ENCODE peak calls at places on chromosomes 12 and 14, in nine cellular contexts. S is transverse colon, Z is GM12892, V is erythroblast, C is esophagus squamous epithelium, I is HCT116, H is IMR-90, D is A549, B is suprapubic skin. R is an unnamed sample.

GRCh38 chr14:71803539-71804260 is 128.5 kb upstream of the RGS6 start:
- DNase-seq in S (no peak), Z (no peak), V (no peak), C (no peak), I (peak), H (peak), D (peak), B (no peak), R (no peak)

GRCh38 chr12:75913502-75914110 is 118.0 kb downstream of the PHLDA1 start:
- DNase-seq in S (no peak), Z (no peak), V (no peak), C (no peak), I (no peak), H (no peak), D (no peak), B (no peak), R (no peak)

GRCh38 chr12:49937639-49938300 is 12.8 kb upstream of the AQP2 start:
- DNase-seq in S (no peak), Z (no peak), V (no peak), C (no peak), I (no peak), H (peak), D (no peak), B (no peak), R (no peak)

GRCh38 chr12:96502477-96502876 is 13.1 kb downstream of the CFAP54 start:
- DNase-seq in S (peak), Z (no peak), V (peak), C (no peak), I (no peak), H (no peak), D (no peak), B (no peak), R (no peak)

GRCh38 chr12:75954076-75954475 is 77.5 kb downstream of the PHLDA1 start:
- DNase-seq in S (no peak), Z (no peak), V (peak), C (no peak), I (peak), H (peak), D (peak), B (no peak), R (peak)

GRCh38 chr12:6469609-6470374 is 685 bp downstream of the VAMP1 start:
- DNase-seq in S (no peak), Z (no peak), V (no peak), C (no peak), I (no peak), H (no peak), D (no peak), B (no peak), R (no peak)

GRCh38 chr12:54217774-54218221 is 29.0 kb upstream of the SMUG1 start:
- DNase-seq in S (peak), Z (peak), V (peak), C (no peak), I (no peak), H (no peak), D (no peak), B (peak), R (no peak)

GRCh38 chr14:59363545-59364226 is 101.5 kb downstream of the GPR135 start:
- DNase-seq in S (no peak), Z (no peak), V (no peak), C (no peak), I (no peak), H (peak), D (no peak), B (no peak), R (no peak)

GRCh38 chr12:97235102-97235501 is 227.5 kb upstream of the RMST start:
- DNase-seq in S (no peak), Z (no peak), V (no peak), C (no peak), I (no peak), H (no peak), D (no peak), B (no peak), R (no peak)

GRCh38 chr12:122081697-122082221 is 3.2 kb downstream of the MLXIP start:
- DNase-seq in S (peak), Z (no peak), V (peak), C (no peak), I (no peak), H (peak), D (no peak), B (peak), R (peak)

GRCh38 chr14:21070083-21070609 is at the start of gene ARHGEF40:
- DNase-seq in S (peak), Z (no peak), V (peak), C (no peak), I (no peak), H (peak), D (peak), B (no peak), R (peak)
- TF ChIP-seq POLR2A in S (peak), Z (no peak), V (no peak), C (no peak), I (no peak), H (no peak), D (no peak), B (no peak), R (peak)

GRCh38 chr12:127146991-127147718 is 1119.8 kb upstream of the TMEM132C start:
- DNase-seq in S (no peak), Z (no peak), V (no peak), C (no peak), I (no peak), H (no peak), D (no peak), B (no peak), R (no peak)
- TF ChIP-seq POLR2A in S (no peak), Z (no peak), V (no peak), C (no peak), I (no peak), H (no peak), D (no peak), B (no peak), R (no peak)

GRCh38 chr12:4280351-4281163 is 7.0 kb downstream of the CCND2 start:
- DNase-seq in S (peak), Z (no peak), V (no peak), C (no peak), I (no peak), H (no peak), D (no peak), B (no peak), R (no peak)
- TF ChIP-seq POLR2A in S (no peak), Z (peak), V (no peak), C (no peak), I (no peak), H (no peak), D (no peak), B (no peak), R (no peak)

GRCh38 chr12:28770329-28770728 is 378.7 kb upstream of the FAR2 start:
- DNase-seq in S (peak), Z (no peak), V (no peak), C (no peak), I (no peak), H (no peak), D (no peak), B (no peak), R (no peak)

GRCh38 chr12:28771961-28772360 is 377.1 kb upstream of the FAR2 start:
- DNase-seq in S (no peak), Z (no peak), V (no peak), C (no peak), I (no peak), H (no peak), D (no peak), B (no peak), R (no peak)

GRCh38 chr12:28766398-28766797 is 382.7 kb upstream of the FAR2 start:
- DNase-seq in S (no peak), Z (no peak), V (no peak), C (no peak), I (no peak), H (no peak), D (no peak), B (no peak), R (no peak)

DNA sequence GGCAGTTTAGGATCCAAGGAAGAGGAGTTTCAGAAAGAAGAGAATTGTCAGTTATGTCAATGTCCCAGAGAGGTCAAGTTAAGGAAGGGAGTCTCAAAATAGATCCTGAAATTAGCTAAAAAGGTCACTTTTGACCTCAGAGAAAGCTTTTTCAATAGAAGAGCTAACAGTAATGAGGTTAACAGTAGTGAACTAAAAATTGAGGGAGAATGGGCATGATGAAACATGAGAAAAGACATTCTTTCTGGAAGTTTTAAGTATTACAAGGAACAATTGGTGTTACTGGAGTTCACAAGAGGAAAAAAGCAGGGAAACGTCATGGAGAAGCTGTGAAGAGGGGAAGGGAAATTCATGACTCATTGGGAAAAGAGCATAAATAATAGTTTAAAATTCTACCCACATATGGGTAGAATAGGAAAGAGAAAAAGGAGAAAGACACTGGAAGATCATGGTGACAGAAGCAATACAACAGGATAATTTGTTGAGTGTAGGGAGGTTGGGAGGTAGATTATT is 381.2 kb upstream of the FAR2 start:
- DNase-seq in S (no peak), Z (no peak), V (no peak), C (no peak), I (no peak), H (peak), D (no peak), B (no peak), R (no peak)
- TF ChIP-seq POLR2A in S (no peak), Z (no peak), V (no peak), C (no peak), I (no peak), H (no peak), D (no peak), B (no peak), R (no peak)

GRCh38 chr12:57745485-57745881 is 644 bp downstream of the TSPAN31 start:
- DNase-seq in S (no peak), Z (no peak), V (no peak), C (no peak), I (no peak), H (peak), D (no peak), B (no peak), R (no peak)

GRCh38 chr12:57746025-57746424 is 1.2 kb downstream of the TSPAN31 start:
- DNase-seq in S (no peak), Z (no peak), V (no peak), C (no peak), I (no peak), H (no peak), D (no peak), B (no peak), R (no peak)

GRCh38 chr12:57743769-57744168 is 1.1 kb upstream of the TSPAN31 start:
- DNase-seq in S (no peak), Z (no peak), V (no peak), C (no peak), I (no peak), H (no peak), D (no peak), B (no peak), R (no peak)

GRCh38 chr12:57744194-57744776 is 554 bp upstream of the TSPAN31 start:
- DNase-seq in S (peak), Z (no peak), V (peak), C (peak), I (peak), H (peak), D (peak), B (peak), R (no peak)

DNA sequence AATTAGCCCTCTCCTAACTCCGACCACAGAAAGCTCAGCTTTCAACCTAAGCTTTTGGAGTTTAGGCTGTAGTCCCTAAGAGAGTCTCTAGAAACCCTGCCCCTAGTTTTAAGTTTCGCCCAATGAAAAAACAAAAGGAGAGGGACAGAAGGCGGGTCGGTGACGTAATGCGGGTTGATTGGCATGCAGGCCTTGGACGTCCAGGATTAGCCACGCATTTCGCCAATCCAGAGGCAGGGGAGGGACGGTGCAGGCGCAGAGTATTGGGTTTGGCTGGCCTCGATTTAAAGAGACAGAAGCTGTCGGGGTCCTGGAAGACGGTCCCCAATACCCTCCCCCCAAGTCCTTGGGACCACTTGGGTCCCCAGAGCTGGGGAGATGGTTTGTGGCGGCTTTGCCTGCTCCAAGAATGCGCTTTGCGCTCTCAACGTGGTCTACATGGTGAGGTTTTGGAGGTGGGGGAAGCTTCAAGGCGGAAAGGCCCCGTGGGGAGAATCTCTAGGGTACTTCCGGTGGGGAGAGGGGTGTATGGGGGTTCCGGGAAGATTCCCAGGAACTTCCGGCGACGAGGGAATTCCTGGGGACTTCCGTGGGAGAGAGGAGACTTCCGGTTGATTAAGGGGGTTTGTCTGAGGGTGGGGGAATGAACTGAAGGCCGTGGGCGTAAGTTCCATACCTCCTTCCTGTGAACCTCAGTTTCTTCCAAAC is at the start of gene TSPAN31:
- DNase-seq in S (peak), Z (peak), V (peak), C (peak), I (peak), H (peak), D (peak), B (peak), R (peak)
- TF ChIP-seq POLR2A in S (peak), Z (peak), V (peak), C (no peak), I (peak), H (peak), D (peak), B (no peak), R (peak)

DNA sequence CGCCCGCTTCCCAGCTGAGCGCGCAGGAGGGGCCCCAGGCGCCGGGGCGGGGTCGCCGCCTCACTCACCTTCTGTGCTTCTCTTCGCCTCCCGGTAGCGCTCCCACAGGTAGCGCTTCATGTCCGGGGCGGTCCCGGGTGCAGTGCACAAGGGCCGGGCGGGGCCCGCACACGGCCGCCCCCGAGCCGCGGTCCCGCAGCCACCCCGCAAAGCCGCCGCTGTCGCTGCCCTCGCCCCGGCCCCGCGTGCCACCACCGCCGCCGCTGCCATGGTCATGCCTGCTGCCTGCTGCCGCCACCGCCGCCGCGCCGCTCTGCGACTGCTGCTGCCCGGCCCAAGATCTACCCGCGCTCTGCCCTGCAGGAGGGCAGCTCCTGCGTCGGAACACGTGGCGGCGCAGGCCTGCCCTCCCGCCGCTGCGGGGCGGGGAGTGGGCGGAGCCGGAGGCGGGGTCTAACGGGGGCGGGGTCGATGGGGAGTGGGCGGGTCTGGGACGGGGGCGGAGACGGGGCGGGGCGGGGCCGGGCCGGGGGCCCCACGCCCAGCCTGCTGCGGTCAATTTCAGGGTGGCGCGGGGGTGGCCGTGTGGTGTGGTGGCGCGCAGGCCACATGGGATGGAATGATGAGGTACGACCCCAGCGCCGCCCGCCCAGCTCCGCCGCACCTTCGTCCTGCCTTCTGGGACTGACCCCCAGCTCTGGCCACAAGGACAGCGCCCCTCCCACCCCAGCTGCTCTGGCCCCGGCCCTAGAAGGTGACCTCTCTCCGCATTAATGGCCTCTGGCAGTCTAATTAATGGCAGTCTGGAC is at the start of gene NT5DC3:
- DNase-seq in S (peak), Z (peak), V (peak), C (peak), I (peak), H (peak), D (peak), B (peak), R (peak)
- TF ChIP-seq POLR2A in S (peak), Z (peak), V (peak), C (no peak), I (peak), H (peak), D (peak), B (no peak), R (peak)

GRCh38 chr12:15688202-15688736 is 100.9 kb downstream of the EPS8 start:
- DNase-seq in S (peak), Z (no peak), V (peak), C (no peak), I (peak), H (no peak), D (no peak), B (peak), R (peak)
- TF ChIP-seq POLR2A in S (peak), Z (no peak), V (peak), C (no peak), I (no peak), H (no peak), D (peak), B (no peak), R (peak)